ENCODE peak calls at places on chromosomes 12 and 14, in seven cellular contexts. C is cardiac muscle cell; F is uterus; P is IMR-90; S is neuronal stem cell; T is psoas muscle; G is CD4-positive, alpha-beta memory T cell. B is an unnamed sample.
A peak's percentile ranks its signal among the peaks of the same experiment; 100 is the strongest.

GRCh38 chr12:57766464-57767311 is at the start of gene CYP27B1:
- DNase-seq in C (peak; percentile 59), F (no peak), P (peak; percentile 7), S (no peak), T (no peak), G (no peak), B (peak; percentile 55)

GRCh38 chr12:111362687-111363475 is 6.0 kb downstream of the PHETA1 start:
- DNase-seq in C (no peak), F (no peak), P (no peak), S (no peak), T (no peak), G (no peak), B (no peak)

GRCh38 chr12:56193025-56193578 is 3.8 kb upstream of the SMARCC2 start:
- DNase-seq in C (peak; percentile 92), F (peak; percentile 85), P (peak; percentile 87), S (peak; percentile 65), T (peak; percentile 25), G (peak; percentile 80), B (peak; percentile 78)

GRCh38 chr12:53695148-53696138 is 19.6 kb upstream of the ATP5MC2 start:
- DNase-seq in C (peak; percentile 62), F (no peak), P (peak; percentile 55), S (peak; percentile 59), T (peak; percentile 28), G (no peak), B (peak; percentile 74)

GRCh38 chr14:93984070-93984469 is 7.7 kb upstream of the ASB2 start:
- DNase-seq in C (no peak), F (no peak), P (peak; percentile 81), S (no peak), T (peak; percentile 55), G (no peak), B (peak; percentile 43)

GRCh38 chr14:93036652-93037341 is 78.9 kb downstream of the ITPK1 start:
- DNase-seq in C (peak; percentile 70), F (no peak), P (no peak), S (peak; percentile 66), T (no peak), G (no peak), B (peak; percentile 56)

GRCh38 chr12:74105434-74105833 is 432.2 kb upstream of the ATXN7L3B start:
- DNase-seq in C (no peak), F (no peak), P (no peak), S (no peak), T (no peak), G (no peak), B (no peak)

GRCh38 chr12:111298583-111299436 is 70.1 kb downstream of the PHETA1 start:
- DNase-seq in C (peak; percentile 69), F (no peak), P (peak; percentile 31), S (peak; percentile 73), T (peak; percentile 25), G (no peak), B (peak; percentile 34)

GRCh38 chr12:91326043-91327027 is 143.7 kb upstream of the DCN start:
- DNase-seq in C (peak; percentile 83), F (peak; percentile 78), P (peak; percentile 75), S (peak; percentile 73), T (no peak), G (peak; percentile 34), B (no peak)

GRCh38 chr14:28870033-28870564 is 103.5 kb downstream of the FOXG1 start:
- DNase-seq in C (no peak), F (no peak), P (no peak), S (no peak), T (no peak), G (no peak), B (no peak)

GRCh38 chr12:104896710-104897109 is 61.4 kb downstream of the SLC41A2 start:
- DNase-seq in C (no peak), F (no peak), P (no peak), S (no peak), T (no peak), G (no peak), B (no peak)

GRCh38 chr12:89707992-89708792 is 446 bp downstream of the ATP2B1 start:
- DNase-seq in C (peak; percentile 27), F (peak; percentile 34), P (peak; percentile 17), S (no peak), T (peak; percentile 47), G (peak; percentile 58), B (peak; percentile 39)

DNA sequence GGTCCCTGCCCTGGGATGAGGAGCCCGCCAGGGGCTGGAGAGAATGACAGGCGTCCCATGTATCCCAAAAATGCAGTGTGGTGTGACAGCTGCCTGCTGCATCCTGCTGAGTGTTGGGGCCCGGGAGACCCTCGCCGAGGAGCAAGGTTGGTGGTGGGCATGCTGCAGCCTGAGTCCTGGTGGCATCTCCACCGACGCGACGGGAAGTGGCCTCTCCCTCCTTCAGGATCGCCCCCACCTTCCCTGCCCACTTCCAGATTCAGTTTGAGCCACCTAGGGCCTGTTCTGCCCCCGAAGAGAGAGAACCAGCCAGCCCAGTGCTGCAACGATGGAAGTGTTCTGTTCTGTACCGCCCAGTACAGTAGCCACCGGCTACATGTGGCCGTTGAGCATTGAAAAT is 70.1 kb downstream of the TSPAN9 start:
- DNase-seq in C (no peak), F (no peak), P (no peak), S (no peak), T (no peak), G (no peak), B (no peak)
- H3K4me1 ChIP-seq in C (peaks cover 23% of the 10 kb centered on the region), F (peaks cover 22% of the 10 kb centered on the region), P (peaks cover 17% of the 10 kb centered on the region), S (peaks cover 9% of the 10 kb centered on the region), T (peaks cover 33% of the 10 kb centered on the region), G (no peaks in the 10 kb centered on the region), B (peaks cover 21% of the 10 kb centered on the region)

DNA sequence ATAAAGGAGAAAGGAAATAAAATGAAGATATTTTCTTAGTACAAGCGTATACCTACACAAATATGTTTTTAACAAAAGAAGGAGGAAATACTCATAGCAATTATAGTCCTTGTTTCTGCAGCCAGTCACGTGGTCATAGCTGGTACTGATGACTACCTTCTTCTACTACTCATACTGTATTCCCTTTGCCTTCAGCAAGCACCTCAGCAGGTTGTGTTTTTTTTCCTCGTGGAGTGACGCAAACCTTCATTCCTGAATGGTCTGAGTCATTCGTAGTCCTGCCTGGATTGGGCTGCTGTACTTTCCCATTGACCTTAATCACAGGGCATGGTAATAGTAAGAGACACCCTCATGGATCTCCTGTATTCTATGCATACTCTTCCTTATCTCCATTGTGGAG is 25.7 kb upstream of the SLC16A7 start:
- DNase-seq in C (no peak), F (no peak), P (peak; percentile 30), S (no peak), T (no peak), G (no peak), B (no peak)
- H3K27ac ChIP-seq in C (no peak overlapping the region), F (no peak overlapping the region), P (no peak overlapping the region), S (no peak overlapping the region), T (no peak overlapping the region), G (no peak overlapping the region), B (no peak overlapping the region)

GRCh38 chr12:6213969-6214368 is 13.8 kb downstream of the CD9 start:
- DNase-seq in C (no peak), F (no peak), P (no peak), S (no peak), T (no peak), G (no peak), B (no peak)

GRCh38 chr12:6215932-6216494 is 15.8 kb downstream of the CD9 start:
- DNase-seq in C (peak; percentile 83), F (peak; percentile 81), P (peak; percentile 33), S (no peak), T (peak; percentile 66), G (no peak), B (peak; percentile 68)

GRCh38 chr12:6216581-6216980 is 16.4 kb downstream of the CD9 start:
- DNase-seq in C (no peak), F (no peak), P (no peak), S (no peak), T (no peak), G (no peak), B (no peak)

GRCh38 chr12:6214633-6215032 is 14.4 kb downstream of the CD9 start:
- DNase-seq in C (no peak), F (no peak), P (no peak), S (no peak), T (no peak), G (no peak), B (no peak)

DNA sequence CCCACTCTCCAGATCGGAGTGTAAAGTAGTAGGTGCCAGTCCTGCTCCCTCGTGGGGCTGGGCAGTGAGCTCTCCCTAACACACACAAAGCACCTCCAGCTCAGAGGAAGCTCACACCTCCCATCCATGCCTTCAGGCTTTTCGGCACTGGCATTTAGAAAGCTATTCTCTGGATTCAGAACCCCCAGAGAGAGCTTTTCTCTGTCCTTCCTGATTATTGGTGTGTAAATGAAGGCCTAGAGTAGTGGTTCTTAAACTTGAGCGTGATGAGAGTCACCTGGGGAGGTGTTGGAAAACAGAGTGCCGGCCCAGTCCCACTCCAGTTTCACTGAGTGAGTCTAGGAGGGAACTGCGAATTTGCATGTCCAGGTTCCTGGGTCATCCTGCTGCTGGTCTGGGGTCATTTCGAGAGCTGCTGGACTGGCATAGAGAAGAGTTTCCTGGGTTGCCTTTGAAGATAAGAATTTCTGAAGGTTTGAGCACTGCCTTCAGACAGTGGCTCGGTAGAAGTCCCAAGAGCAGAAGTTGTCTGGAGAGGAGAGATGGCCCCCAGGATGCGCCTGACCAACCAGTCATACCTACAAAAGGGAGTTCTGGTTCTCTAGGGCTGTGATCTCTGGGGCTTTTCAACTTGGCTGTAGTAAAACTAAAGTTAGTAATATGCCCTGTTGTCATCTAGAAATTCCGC is 15.1 kb downstream of the CD9 start:
- DNase-seq in C (no peak), F (no peak), P (no peak), S (no peak), T (no peak), G (no peak), B (peak; percentile 10)
- H3K4me1 ChIP-seq in C (peaks cover 4% of the 10 kb centered on the region), F (peaks cover 35% of the 10 kb centered on the region), P (peaks cover 24% of the 10 kb centered on the region), S (peaks cover 32% of the 10 kb centered on the region), T (peaks cover 3% of the 10 kb centered on the region), G (no peaks in the 10 kb centered on the region), B (peaks cover 12% of the 10 kb centered on the region)

DNA sequence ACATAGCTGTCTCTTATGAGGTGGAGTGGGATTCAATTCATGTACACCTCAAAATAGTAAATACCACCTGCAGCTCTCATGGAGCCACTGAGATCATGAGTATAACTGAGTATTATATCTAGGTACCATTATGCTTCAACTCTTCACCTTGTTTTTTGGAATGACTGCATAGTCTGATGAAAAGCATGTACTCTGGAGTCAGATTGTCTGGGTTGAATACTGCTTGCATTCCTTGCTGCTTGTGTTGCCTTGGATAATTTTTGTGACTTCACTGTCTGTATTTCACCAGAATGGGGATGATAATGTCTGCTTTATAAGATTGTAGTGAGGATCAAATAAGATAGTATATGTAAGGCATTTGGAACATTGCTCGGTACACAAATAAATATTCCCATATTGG is 54.2 kb downstream of the SUSD6 start:
- DNase-seq in C (no peak), F (no peak), P (no peak), S (no peak), T (no peak), G (no peak), B (no peak)
- H3K27ac ChIP-seq in C (peak overlapping the region; percentile 74), F (peak overlapping the region; percentile 60), P (peak overlapping the region; percentile 38), S (no peak overlapping the region), T (peak overlapping the region; percentile 11), G (no peak overlapping the region), B (no peak overlapping the region)

B was measured in right cardiac atrium.